ENCODE peak calls at places on chromosome 18, in eight cellular contexts. One of them, this sample, is unnamed. For H3K9me3, the result is how much of the 10 kb centered on the place peaks cover.

GRCh38 chr18:49368161-49368875 is 92.1 kb downstream of the DYM start:
- DNase-seq in naive thymus-derived CD4-positive, alpha-beta T cell: no peak
- DNase-seq in left ventricle myocardium inferior: no peak
- DNase-seq in left lung: no peak
- DNase-seq in Karpas-422: no peak
- DNase-seq in A549: no peak
- DNase-seq in astrocyte: no peak
- DNase-seq in tibial artery: no peak
- DNase-seq in this sample: no peak

GRCh38 chr18:9711361-9712129 is 3.4 kb downstream of the RAB31 start:
- DNase-seq in left ventricle myocardium inferior: no peak
- DNase-seq in Karpas-422: no peak
- DNase-seq in naive thymus-derived CD4-positive, alpha-beta T cell: no peak
- DNase-seq in astrocyte: no peak
- DNase-seq in tibial artery: no peak
- DNase-seq in A549: no peak
- DNase-seq in left lung: no peak
- DNase-seq in this sample: peak

GRCh38 chr18:66729459-66730239 is 125.8 kb upstream of the CDH19 start:
- DNase-seq in astrocyte: no peak
- DNase-seq in naive thymus-derived CD4-positive, alpha-beta T cell: no peak
- DNase-seq in left ventricle myocardium inferior: no peak
- DNase-seq in Karpas-422: no peak
- DNase-seq in A549: no peak
- DNase-seq in tibial artery: no peak
- DNase-seq in left lung: no peak
- DNase-seq in this sample: no peak

GRCh38 chr18:32804126-32804888 is 31.5 kb upstream of the KLHL14 start:
- DNase-seq in A549: no peak
- DNase-seq in Karpas-422: peak
- DNase-seq in astrocyte: no peak
- DNase-seq in naive thymus-derived CD4-positive, alpha-beta T cell: no peak
- DNase-seq in left ventricle myocardium inferior: no peak
- DNase-seq in left lung: no peak
- DNase-seq in tibial artery: no peak
- DNase-seq in this sample: no peak

GRCh38 chr18:37393221-37393828 is 172.3 kb downstream of the CELF4 start:
- DNase-seq in A549: no peak
- DNase-seq in left ventricle myocardium inferior: no peak
- DNase-seq in Karpas-422: no peak
- DNase-seq in astrocyte: no peak
- DNase-seq in naive thymus-derived CD4-positive, alpha-beta T cell: no peak
- DNase-seq in tibial artery: no peak
- DNase-seq in left lung: no peak
- DNase-seq in this sample: no peak

GRCh38 chr18:6158958-6159357 is 255.8 kb downstream of the L3MBTL4 start:
- DNase-seq in A549: no peak
- DNase-seq in astrocyte: no peak
- DNase-seq in naive thymus-derived CD4-positive, alpha-beta T cell: no peak
- DNase-seq in left ventricle myocardium inferior: no peak
- DNase-seq in Karpas-422: no peak
- DNase-seq in tibial artery: no peak
- DNase-seq in left lung: no peak
- DNase-seq in this sample: no peak

GRCh38 chr18:26440644-26441043 is 107.7 kb downstream of the KCTD1 start:
- DNase-seq in left ventricle myocardium inferior: no peak
- DNase-seq in tibial artery: no peak
- DNase-seq in astrocyte: no peak
- DNase-seq in A549: no peak
- DNase-seq in naive thymus-derived CD4-positive, alpha-beta T cell: no peak
- DNase-seq in left lung: no peak
- DNase-seq in Karpas-422: peak
- DNase-seq in this sample: no peak

GRCh38 chr18:25169701-25170100 is 182.3 kb downstream of the ZNF521 start:
- DNase-seq in Karpas-422: no peak
- DNase-seq in astrocyte: peak
- DNase-seq in tibial artery: no peak
- DNase-seq in left lung: no peak
- DNase-seq in naive thymus-derived CD4-positive, alpha-beta T cell: no peak
- DNase-seq in A549: no peak
- DNase-seq in left ventricle myocardium inferior: no peak
- DNase-seq in this sample: no peak

GRCh38 chr18:47987456-47987735 is 56.9 kb upstream of the SMAD2 start:
- DNase-seq in Karpas-422: no peak
- DNase-seq in left ventricle myocardium inferior: no peak
- DNase-seq in tibial artery: no peak
- DNase-seq in naive thymus-derived CD4-positive, alpha-beta T cell: no peak
- DNase-seq in A549: no peak
- DNase-seq in left lung: no peak
- DNase-seq in astrocyte: no peak
- DNase-seq in this sample: no peak

DNA sequence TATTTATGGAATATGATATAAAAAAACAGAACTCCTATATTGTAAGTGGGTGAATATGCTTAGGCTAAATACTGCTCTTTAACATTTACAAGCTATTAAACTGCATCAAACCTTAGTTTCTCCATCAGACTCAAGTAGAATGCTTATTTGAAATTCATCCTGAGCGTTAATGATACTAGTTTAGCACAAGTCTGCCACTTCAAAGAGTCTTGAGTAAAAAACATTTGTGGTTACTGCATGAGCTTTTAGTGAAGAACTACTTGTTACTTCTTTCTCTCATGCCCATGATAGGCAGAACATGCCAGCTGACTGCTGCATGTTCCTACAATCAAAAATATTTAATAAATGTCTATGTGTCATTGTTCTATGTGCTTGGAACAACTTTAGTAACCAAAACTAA is 12.1 kb downstream of the YES1 start:
- DNase-seq in astrocyte: no peak
- DNase-seq in tibial artery: no peak
- DNase-seq in naive thymus-derived CD4-positive, alpha-beta T cell: no peak
- DNase-seq in Karpas-422: no peak
- DNase-seq in A549: no peak
- DNase-seq in left ventricle myocardium inferior: no peak
- DNase-seq in left lung: no peak
- DNase-seq in this sample: no peak
- H3K4me3 ChIP-seq in astrocyte: no peak
- H3K4me3 ChIP-seq in tibial artery: no peak
- H3K4me3 ChIP-seq in naive thymus-derived CD4-positive, alpha-beta T cell: no peak
- H3K4me3 ChIP-seq in Karpas-422: no peak
- H3K4me3 ChIP-seq in A549: no peak
- H3K4me3 ChIP-seq in left ventricle myocardium inferior: no peak
- H3K4me3 ChIP-seq in left lung: no peak
- H3K4me3 ChIP-seq in this sample: no peak

GRCh38 chr18:38576349-38576748 is 1010.8 kb upstream of the CELF4 start:
- DNase-seq in A549: no peak
- DNase-seq in Karpas-422: no peak
- DNase-seq in astrocyte: no peak
- DNase-seq in left lung: no peak
- DNase-seq in left ventricle myocardium inferior: no peak
- DNase-seq in tibial artery: no peak
- DNase-seq in naive thymus-derived CD4-positive, alpha-beta T cell: peak
- DNase-seq in this sample: no peak
- H3K9me3 ChIP-seq in A549: under half
- H3K9me3 ChIP-seq in Karpas-422: under half
- H3K9me3 ChIP-seq in astrocyte: under half
- H3K9me3 ChIP-seq in left lung: under half
- H3K9me3 ChIP-seq in left ventricle myocardium inferior: under half
- H3K9me3 ChIP-seq in tibial artery: under half
- H3K9me3 ChIP-seq in naive thymus-derived CD4-positive, alpha-beta T cell: under half
- H3K9me3 ChIP-seq in this sample: under half

DNA sequence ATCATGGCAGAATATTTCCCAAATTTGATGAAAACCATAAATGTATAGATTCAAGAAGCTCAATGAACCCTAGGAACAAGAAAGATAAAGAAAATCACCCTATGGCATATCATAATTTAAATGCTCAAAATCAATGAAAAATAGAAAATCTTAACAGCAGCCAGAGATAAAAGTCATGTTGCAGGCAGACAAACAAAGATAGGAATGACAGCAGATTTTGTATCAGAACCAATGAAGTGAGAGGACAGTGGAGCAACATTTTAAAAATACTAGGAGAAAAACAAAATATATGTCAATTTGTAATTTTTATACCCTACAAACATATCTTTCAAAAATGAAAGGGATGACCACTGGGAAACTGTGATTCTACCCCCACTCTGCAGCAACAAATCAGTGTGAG is 203.3 kb downstream of the PIEZO2 start:
- DNase-seq in astrocyte: no peak
- DNase-seq in tibial artery: no peak
- DNase-seq in naive thymus-derived CD4-positive, alpha-beta T cell: no peak
- DNase-seq in left lung: no peak
- DNase-seq in Karpas-422: no peak
- DNase-seq in A549: no peak
- DNase-seq in left ventricle myocardium inferior: no peak
- DNase-seq in this sample: no peak
- H3K4me3 ChIP-seq in astrocyte: no peak
- H3K4me3 ChIP-seq in tibial artery: no peak
- H3K4me3 ChIP-seq in naive thymus-derived CD4-positive, alpha-beta T cell: no peak
- H3K4me3 ChIP-seq in left lung: no peak
- H3K4me3 ChIP-seq in Karpas-422: no peak
- H3K4me3 ChIP-seq in A549: no peak
- H3K4me3 ChIP-seq in left ventricle myocardium inferior: no peak
- H3K4me3 ChIP-seq in this sample: no peak

GRCh38 chr18:50659091-50660003 is 99.5 kb downstream of the MAPK4 start:
- DNase-seq in Karpas-422: no peak
- DNase-seq in A549: peak
- DNase-seq in astrocyte: no peak
- DNase-seq in left ventricle myocardium inferior: no peak
- DNase-seq in tibial artery: no peak
- DNase-seq in naive thymus-derived CD4-positive, alpha-beta T cell: no peak
- DNase-seq in left lung: no peak
- DNase-seq in this sample: no peak
- H3K9me3 ChIP-seq in Karpas-422: under half
- H3K9me3 ChIP-seq in A549: under half
- H3K9me3 ChIP-seq in astrocyte: under half
- H3K9me3 ChIP-seq in left ventricle myocardium inferior: under half
- H3K9me3 ChIP-seq in tibial artery: under half
- H3K9me3 ChIP-seq in naive thymus-derived CD4-positive, alpha-beta T cell: under half
- H3K9me3 ChIP-seq in left lung: under half
- H3K9me3 ChIP-seq in this sample: under half

GRCh38 chr18:55307505-55307904 is 280.5 kb downstream of the TCF4 start:
- DNase-seq in left lung: no peak
- DNase-seq in left ventricle myocardium inferior: no peak
- DNase-seq in astrocyte: no peak
- DNase-seq in Karpas-422: no peak
- DNase-seq in A549: no peak
- DNase-seq in naive thymus-derived CD4-positive, alpha-beta T cell: no peak
- DNase-seq in tibial artery: no peak
- DNase-seq in this sample: no peak
- H3K4me3 ChIP-seq in left lung: no peak
- H3K4me3 ChIP-seq in left ventricle myocardium inferior: no peak
- H3K4me3 ChIP-seq in astrocyte: no peak
- H3K4me3 ChIP-seq in Karpas-422: no peak
- H3K4me3 ChIP-seq in A549: no peak
- H3K4me3 ChIP-seq in naive thymus-derived CD4-positive, alpha-beta T cell: no peak
- H3K4me3 ChIP-seq in tibial artery: no peak
- H3K4me3 ChIP-seq in this sample: no peak

DNA sequence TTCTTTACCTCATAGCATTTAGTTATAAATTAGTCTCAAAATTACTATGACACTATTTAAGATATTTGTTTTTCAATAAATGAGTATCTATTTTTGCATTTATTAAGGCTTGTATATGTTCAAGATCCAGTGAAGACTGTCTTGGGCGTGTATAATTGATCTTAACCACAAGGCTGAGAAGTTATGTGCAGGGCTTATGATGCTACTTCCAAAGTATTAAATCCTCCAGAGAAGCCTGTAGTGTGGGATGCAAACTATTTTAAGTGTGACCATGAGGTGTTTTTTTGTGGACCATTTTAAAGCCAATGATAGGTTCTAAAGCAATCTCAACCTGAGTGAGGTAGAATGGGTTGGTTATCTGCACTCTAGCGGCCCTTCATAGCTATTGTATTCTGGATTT is 219.9 kb downstream of the ZNF407 start:
- DNase-seq in left lung: no peak
- DNase-seq in Karpas-422: no peak
- DNase-seq in tibial artery: no peak
- DNase-seq in A549: no peak
- DNase-seq in astrocyte: peak
- DNase-seq in naive thymus-derived CD4-positive, alpha-beta T cell: no peak
- DNase-seq in left ventricle myocardium inferior: no peak
- DNase-seq in this sample: no peak
- H3K9me3 ChIP-seq in left lung: under half
- H3K9me3 ChIP-seq in Karpas-422: under half
- H3K9me3 ChIP-seq in tibial artery: under half
- H3K9me3 ChIP-seq in A549: under half
- H3K9me3 ChIP-seq in astrocyte: under half
- H3K9me3 ChIP-seq in naive thymus-derived CD4-positive, alpha-beta T cell: under half
- H3K9me3 ChIP-seq in left ventricle myocardium inferior: under half
- H3K9me3 ChIP-seq in this sample: under half

DNA sequence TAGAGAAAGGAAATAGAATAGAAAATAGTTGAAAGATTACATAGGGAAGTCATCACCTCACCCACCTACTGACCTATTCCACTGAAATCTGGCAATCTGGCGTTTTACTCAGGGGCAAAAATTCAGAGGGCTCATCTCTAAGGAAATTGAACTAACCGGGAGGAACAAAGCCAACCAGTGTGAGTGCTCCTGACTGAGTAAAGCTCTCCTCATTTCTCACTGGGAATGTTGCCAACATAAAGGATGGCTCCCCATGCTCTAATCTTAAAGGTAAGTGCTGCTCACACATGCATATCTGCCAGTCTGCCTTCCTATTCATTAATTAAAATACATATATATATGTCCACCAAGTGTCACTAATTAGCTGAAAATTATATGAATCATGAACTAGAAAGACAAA is 13.5 kb upstream of the DOK6 start:
- DNase-seq in astrocyte: no peak
- DNase-seq in naive thymus-derived CD4-positive, alpha-beta T cell: no peak
- DNase-seq in A549: no peak
- DNase-seq in left lung: no peak
- DNase-seq in left ventricle myocardium inferior: no peak
- DNase-seq in Karpas-422: no peak
- DNase-seq in tibial artery: no peak
- DNase-seq in this sample: no peak
- H3K4me3 ChIP-seq in astrocyte: no peak
- H3K4me3 ChIP-seq in naive thymus-derived CD4-positive, alpha-beta T cell: no peak
- H3K4me3 ChIP-seq in A549: no peak
- H3K4me3 ChIP-seq in left lung: no peak
- H3K4me3 ChIP-seq in left ventricle myocardium inferior: no peak
- H3K4me3 ChIP-seq in Karpas-422: no peak
- H3K4me3 ChIP-seq in tibial artery: no peak
- H3K4me3 ChIP-seq in this sample: no peak

GRCh38 chr18:2843161-2843560 is 3.6 kb upstream of the EMILIN2 start:
- DNase-seq in left ventricle myocardium inferior: no peak
- DNase-seq in A549: no peak
- DNase-seq in astrocyte: no peak
- DNase-seq in naive thymus-derived CD4-positive, alpha-beta T cell: no peak
- DNase-seq in left lung: no peak
- DNase-seq in Karpas-422: no peak
- DNase-seq in tibial artery: peak
- DNase-seq in this sample: no peak
- H3K9me3 ChIP-seq in left ventricle myocardium inferior: under half
- H3K9me3 ChIP-seq in A549: under half
- H3K9me3 ChIP-seq in astrocyte: under half
- H3K9me3 ChIP-seq in naive thymus-derived CD4-positive, alpha-beta T cell: under half
- H3K9me3 ChIP-seq in left lung: under half
- H3K9me3 ChIP-seq in Karpas-422: under half
- H3K9me3 ChIP-seq in tibial artery: under half
- H3K9me3 ChIP-seq in this sample: under half

GRCh38 chr18:22688877-22689496 is 244.1 kb upstream of the RBBP8 start:
- DNase-seq in naive thymus-derived CD4-positive, alpha-beta T cell: no peak
- DNase-seq in left lung: no peak
- DNase-seq in tibial artery: no peak
- DNase-seq in astrocyte: no peak
- DNase-seq in Karpas-422: no peak
- DNase-seq in A549: no peak
- DNase-seq in left ventricle myocardium inferior: no peak
- DNase-seq in this sample: no peak
- H3K4me3 ChIP-seq in naive thymus-derived CD4-positive, alpha-beta T cell: no peak
- H3K4me3 ChIP-seq in left lung: no peak
- H3K4me3 ChIP-seq in tibial artery: no peak
- H3K4me3 ChIP-seq in astrocyte: no peak
- H3K4me3 ChIP-seq in Karpas-422: no peak
- H3K4me3 ChIP-seq in A549: no peak
- H3K4me3 ChIP-seq in left ventricle myocardium inferior: no peak
- H3K4me3 ChIP-seq in this sample: no peak

This sample was measured in ascending aorta.